ENCODE peak calls at places on chromosomes 16 and 17, in eight cellular contexts. T, K, E, X, I, Y, U and V are unnamed samples.

GRCh38 chr16:84198401-84198800 is 7.4 kb downstream of the ADAD2 start:
- DNase-seq in K (no peak), U (peak; percentile 48), I (no peak), E (no peak), T (no peak), X (no peak), Y (peak; percentile 70), V (peak; percentile 5)

GRCh38 chr16:66359811-66360608 is 6.5 kb upstream of the CDH5 start:
- DNase-seq in X (no peak), T (no peak), I (peak; percentile 74), E (no peak), K (no peak), U (no peak), Y (peak; percentile 47), V (no peak)

GRCh38 chr16:56911771-56912541 is 20.0 kb upstream of the HERPUD1 start:
- DNase-seq in U (peak; percentile 32), K (no peak), X (no peak), I (no peak), E (no peak), Y (no peak), T (no peak), V (no peak)

GRCh38 chr16:12120982-12121652 is 144.6 kb downstream of the SNX29 start:
- DNase-seq in E (no peak), I (no peak), U (no peak), Y (no peak), X (no peak), K (no peak), T (no peak), V (no peak)

GRCh38 chr17:31724026-31724425 is 135.0 kb downstream of the COPRS start:
- DNase-seq in K (no peak), Y (no peak), I (no peak), X (no peak), U (peak; percentile 41), T (no peak), E (no peak), V (peak; percentile 82)

GRCh38 chr17:73393381-73393780 is 81.6 kb upstream of the CDC42EP4 start:
- DNase-seq in X (no peak), U (no peak), Y (no peak), T (no peak), E (no peak), I (no peak), K (no peak), V (no peak)

GRCh38 chr16:82509636-82510035 is 117.1 kb upstream of the CDH13 start:
- DNase-seq in U (no peak), Y (no peak), E (no peak), I (no peak), T (peak; percentile 25), K (no peak), X (no peak), V (no peak)

GRCh38 chr16:48538746-48539484 is 71.1 kb downstream of the N4BP1 start:
- DNase-seq in T (no peak), I (peak; percentile 38), X (no peak), E (no peak), K (no peak), U (no peak), Y (no peak), V (no peak)

GRCh38 chr17:72427761-72428109 is 306.9 kb downstream of the SOX9 start:
- DNase-seq in T (no peak), Y (no peak), E (no peak), X (no peak), U (no peak), I (no peak), K (no peak), V (no peak)

GRCh38 chr17:42563543-42563942 is 1.6 kb downstream of the COASY start:
- DNase-seq in I (no peak), X (no peak), E (no peak), Y (no peak), K (no peak), T (no peak), U (no peak), V (no peak)

GRCh38 chr17:68134046-68134637 is 98.6 kb downstream of the KPNA2 start:
- DNase-seq in E (no peak), K (no peak), U (no peak), X (no peak), T (no peak), I (no peak), Y (no peak), V (no peak)

GRCh38 chr17:50382931-50383330 is 9.9 kb downstream of the EME1 start:
- DNase-seq in E (no peak), K (no peak), U (no peak), Y (no peak), T (no peak), X (no peak), I (no peak), V (no peak)

GRCh38 chr17:7208027-7208571 is 11.5 kb downstream of the DLG4 start:
- DNase-seq in Y (no peak), T (no peak), I (no peak), K (no peak), U (no peak), E (no peak), X (no peak), V (no peak)

GRCh38 chr17:81311954-81312353 is 16.8 kb upstream of the SLC38A10 start:
- DNase-seq in Y (no peak), E (no peak), X (no peak), U (no peak), K (no peak), I (no peak), T (no peak), V (no peak)

GRCh38 chr16:82059983-82060421 is 24.9 kb downstream of the HSD17B2 start:
- DNase-seq in K (no peak), Y (no peak), E (no peak), I (no peak), T (no peak), X (no peak), U (no peak), V (no peak)

GRCh38 chr16:30083216-30084055 is 7.6 kb downstream of the PPP4C start:
- DNase-seq in Y (no peak), U (no peak), X (no peak), K (no peak), I (no peak), E (no peak), T (no peak), V (no peak)

GRCh38 chr17:42937712-42938596 is 26.3 kb downstream of the AARSD1 start:
- DNase-seq in X (no peak), I (peak; percentile 66), U (peak; percentile 76), E (peak; percentile 51), K (peak; percentile 30), T (peak; percentile 47), Y (peak; percentile 43), V (peak; percentile 63)

GRCh38 chr16:49407873-49408565 is 34.4 kb downstream of the C16orf78 start:
- DNase-seq in U (peak; percentile 82), K (peak; percentile 79), I (peak; percentile 94), X (peak; percentile 59), Y (peak; percentile 93), T (peak; percentile 73), E (peak; percentile 78), V (peak; percentile 33)

GRCh38 chr16:8958344-8958808 is 5.3 kb downstream of the USP7 start:
- DNase-seq in E (no peak), X (no peak), U (peak; percentile 85), Y (no peak), K (no peak), T (no peak), I (peak; percentile 27), V (peak; percentile 66)

GRCh38 chr17:63066158-63066808 is 100.2 kb downstream of the TANC2 start:
- DNase-seq in Y (no peak), T (no peak), E (no peak), X (no peak), I (no peak), K (no peak), U (no peak), V (no peak)

GRCh38 chr17:9878791-9879525 is 26.1 kb downstream of the RCVRN start:
- DNase-seq in I (no peak), Y (no peak), E (no peak), X (no peak), K (no peak), U (peak; percentile 25), T (no peak), V (no peak)

GRCh38 chr16:84922351-84923135 is 88.8 kb downstream of the ZDHHC7 start:
- DNase-seq in T (peak; percentile 24), U (peak; percentile 31), I (peak; percentile 21), E (no peak), K (no peak), Y (peak; percentile 89), X (no peak), V (no peak)

GRCh38 chr16:83847371-83848225 is 39.8 kb downstream of the HSBP1 start:
- DNase-seq in E (no peak), T (no peak), U (no peak), Y (no peak), X (no peak), K (no peak), I (no peak), V (no peak)

GRCh38 chr17:2378905-2379304 is 22.0 kb downstream of the MNT start:
- DNase-seq in K (no peak), T (no peak), Y (no peak), E (no peak), X (no peak), U (no peak), I (no peak), V (no peak)

GRCh38 chr16:1121601-1122000 is 25.6 kb upstream of the C1QTNF8 start:
- DNase-seq in U (no peak), Y (no peak), X (no peak), T (no peak), E (no peak), I (no peak), K (no peak), V (no peak)

GRCh38 chr17:15456972-15457722 is 10.3 kb downstream of the CDRT4 start:
- DNase-seq in K (no peak), U (peak; percentile 86), X (no peak), T (peak; percentile 82), Y (no peak), I (no peak), E (no peak), V (peak; percentile 78)

GRCh38 chr17:17824780-17825614 is 11.8 kb downstream of the SREBF1 start:
- DNase-seq in U (no peak), E (no peak), T (no peak), Y (no peak), I (no peak), K (no peak), X (no peak), V (no peak)

GRCh38 chr16:71674229-71674628 is 48.2 kb downstream of the MARVELD3 start:
- DNase-seq in I (no peak), K (no peak), Y (no peak), T (no peak), X (no peak), U (no peak), E (no peak), V (no peak)

GRCh38 chr16:29675811-29676643 is 3.0 kb upstream of the QPRT start:
- DNase-seq in E (peak; percentile 24), X (no peak), U (peak; percentile 59), T (peak; percentile 19), K (no peak), Y (no peak), I (peak; percentile 23), V (no peak)

GRCh38 chr16:1037934-1038257 is 34.7 kb upstream of the SSTR5 start:
- DNase-seq in I (no peak), X (no peak), T (no peak), E (no peak), K (no peak), U (no peak), Y (no peak), V (no peak)

GRCh38 chr17:35373532-35373983 is at the start of gene SLFN11:
- DNase-seq in I (peak; percentile 8), T (peak; percentile 12), E (no peak), K (peak; percentile 98), U (peak; percentile 95), X (peak; percentile 94), Y (peak; percentile 19), V (peak; percentile 91)

GRCh38 chr17:15409721-15410247 is 57.6 kb downstream of the CDRT4 start:
- DNase-seq in X (no peak), Y (no peak), K (no peak), U (peak; percentile 93), I (no peak), T (no peak), E (no peak), V (peak; percentile 94)

GRCh38 chr17:67151717-67152116 is 93.3 kb downstream of the HELZ start:
- DNase-seq in I (no peak), U (peak; percentile 3), E (peak; percentile 16), Y (no peak), T (no peak), K (no peak), X (no peak), V (peak; percentile 72)